ENCODE peak calls at places on chromosomes 12 and 14, in six cellular contexts. One of them, this sample, is unnamed.

GRCh38 chr14:91575469-91576208 is 65.5 kb upstream of the PPP4R3A start:
- DNase-seq in HFF-Myc: no peak
- DNase-seq in tibial nerve: no peak
- DNase-seq in astrocyte: no peak
- DNase-seq in mucosa of descending colon: peak; percentile 29
- DNase-seq in WTC11: no peak
- DNase-seq in this sample: no peak

GRCh38 chr14:88013750-88014349 is 8.9 kb downstream of the GPR65 start:
- DNase-seq in HFF-Myc: peak; percentile 37
- DNase-seq in tibial nerve: peak; percentile 77
- DNase-seq in astrocyte: peak; percentile 40
- DNase-seq in mucosa of descending colon: peak; percentile 79
- DNase-seq in WTC11: peak; percentile 67
- DNase-seq in this sample: peak; percentile 84

GRCh38 chr12:95721320-95721719 is 69.2 kb downstream of the NTN4 start:
- DNase-seq in HFF-Myc: no peak
- DNase-seq in tibial nerve: no peak
- DNase-seq in astrocyte: no peak
- DNase-seq in mucosa of descending colon: no peak
- DNase-seq in WTC11: no peak
- DNase-seq in this sample: no peak

GRCh38 chr12:38370311-38370710 is 53.7 kb downstream of the ALG10B start:
- DNase-seq in HFF-Myc: no peak
- DNase-seq in tibial nerve: no peak
- DNase-seq in astrocyte: no peak
- DNase-seq in mucosa of descending colon: no peak
- DNase-seq in WTC11: no peak
- DNase-seq in this sample: no peak

GRCh38 chr12:31853520-31853919 is 105.7 kb upstream of the RESF1 start:
- DNase-seq in HFF-Myc: no peak
- DNase-seq in tibial nerve: no peak
- DNase-seq in astrocyte: no peak
- DNase-seq in mucosa of descending colon: no peak
- DNase-seq in WTC11: no peak
- DNase-seq in this sample: peak; percentile 48

GRCh38 chr14:22390824-22391461 is 198.1 kb downstream of the DAD1 start:
- DNase-seq in HFF-Myc: no peak
- DNase-seq in tibial nerve: no peak
- DNase-seq in astrocyte: no peak
- DNase-seq in mucosa of descending colon: peak; percentile 21
- DNase-seq in WTC11: no peak
- DNase-seq in this sample: no peak

GRCh38 chr12:4814485-4814884 is 94.3 kb downstream of the GALNT8 start:
- DNase-seq in HFF-Myc: no peak
- DNase-seq in tibial nerve: no peak
- DNase-seq in astrocyte: no peak
- DNase-seq in mucosa of descending colon: no peak
- DNase-seq in WTC11: no peak
- DNase-seq in this sample: no peak

GRCh38 chr12:130434560-130434959 is 96.9 kb downstream of the PIWIL1 start:
- DNase-seq in HFF-Myc: no peak
- DNase-seq in tibial nerve: no peak
- DNase-seq in astrocyte: no peak
- DNase-seq in mucosa of descending colon: no peak
- DNase-seq in WTC11: no peak
- DNase-seq in this sample: no peak

GRCh38 chr12:106583578-106584103 is 837 bp downstream of the RFX4 start:
- DNase-seq in HFF-Myc: no peak
- DNase-seq in tibial nerve: no peak
- DNase-seq in astrocyte: no peak
- DNase-seq in mucosa of descending colon: no peak
- DNase-seq in WTC11: peak; percentile 64
- DNase-seq in this sample: peak; percentile 22

GRCh38 chr12:28933864-28934527 is 215.1 kb upstream of the FAR2 start:
- DNase-seq in HFF-Myc: no peak
- DNase-seq in tibial nerve: no peak
- DNase-seq in astrocyte: peak; percentile 82
- DNase-seq in mucosa of descending colon: no peak
- DNase-seq in WTC11: no peak
- DNase-seq in this sample: peak; percentile 11

GRCh38 chr12:52074656-52075408 is 4.7 kb upstream of the SMIM41 start:
- DNase-seq in HFF-Myc: no peak
- DNase-seq in tibial nerve: no peak
- DNase-seq in astrocyte: no peak
- DNase-seq in mucosa of descending colon: no peak
- DNase-seq in WTC11: no peak
- DNase-seq in this sample: no peak

GRCh38 chr12:65886996-65887395 is 62.7 kb downstream of the HMGA2 start:
- DNase-seq in HFF-Myc: no peak
- DNase-seq in tibial nerve: no peak
- DNase-seq in astrocyte: peak; percentile 51
- DNase-seq in mucosa of descending colon: no peak
- DNase-seq in WTC11: no peak
- DNase-seq in this sample: peak; percentile 71

GRCh38 chr12:6434205-6435180 is 10.3 kb upstream of the CD27 start:
- DNase-seq in HFF-Myc: no peak
- DNase-seq in tibial nerve: no peak
- DNase-seq in astrocyte: no peak
- DNase-seq in mucosa of descending colon: no peak
- DNase-seq in WTC11: no peak
- DNase-seq in this sample: no peak

GRCh38 chr12:102435827-102436436 is 44.4 kb downstream of the IGF1 start:
- DNase-seq in HFF-Myc: no peak
- DNase-seq in tibial nerve: no peak
- DNase-seq in astrocyte: no peak
- DNase-seq in mucosa of descending colon: no peak
- DNase-seq in WTC11: no peak
- DNase-seq in this sample: no peak

GRCh38 chr14:39417014-39417413 is 15.2 kb downstream of the FBXO33 start:
- DNase-seq in HFF-Myc: no peak
- DNase-seq in tibial nerve: no peak
- DNase-seq in astrocyte: no peak
- DNase-seq in mucosa of descending colon: no peak
- DNase-seq in WTC11: peak; percentile 55
- DNase-seq in this sample: peak; percentile 40
- TF ChIP-seq CTCF in HFF-Myc: peak; percentile 56
- TF ChIP-seq CTCF in tibial nerve: no peak
- TF ChIP-seq CTCF in astrocyte: peak; percentile 23
- TF ChIP-seq CTCF in mucosa of descending colon: no peak
- TF ChIP-seq CTCF in WTC11: peak; percentile 34
- TF ChIP-seq CTCF in this sample: peak; percentile 34

DNA sequence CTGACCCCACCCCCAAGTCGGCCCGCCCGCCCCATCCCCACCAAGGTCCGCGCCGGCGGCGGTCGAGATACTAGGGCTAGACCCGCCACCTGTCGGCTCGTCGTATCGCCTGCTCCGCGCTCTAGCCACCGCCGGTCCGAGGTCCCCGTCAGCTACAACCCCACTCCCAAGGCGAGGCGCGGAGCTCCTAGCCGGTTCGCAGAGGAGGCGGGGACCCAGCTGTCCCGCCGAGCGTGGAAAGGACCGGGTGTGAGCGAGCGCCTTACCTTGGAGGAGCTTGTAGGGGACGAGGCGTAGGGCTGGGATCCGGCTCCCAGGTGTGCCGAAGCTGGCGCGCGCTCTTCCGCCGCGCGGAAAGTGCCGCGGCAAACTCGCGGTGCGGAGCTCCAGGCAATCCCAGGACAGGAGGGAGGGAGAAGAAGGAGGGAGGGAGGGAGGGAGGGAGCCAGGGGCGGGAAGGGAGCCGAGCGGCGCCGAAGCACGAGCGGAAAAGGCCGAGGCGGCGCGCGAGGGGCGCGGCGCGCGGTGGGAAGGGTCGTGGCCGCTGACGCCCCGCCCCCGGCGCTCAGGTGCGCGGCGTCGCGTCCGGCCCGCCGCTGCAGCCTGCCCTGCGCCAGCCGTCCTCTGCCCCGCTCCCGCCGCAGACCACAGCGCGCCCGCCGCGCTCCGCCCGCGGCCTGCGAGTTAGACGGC is at the start of gene PAWR:
- DNase-seq in HFF-Myc: no peak
- DNase-seq in tibial nerve: peak; percentile 24
- DNase-seq in astrocyte: peak; percentile 49
- DNase-seq in mucosa of descending colon: peak; percentile 85
- DNase-seq in WTC11: peak; percentile 90
- DNase-seq in this sample: peak; percentile 69
- TF ChIP-seq CTCF in HFF-Myc: peak; percentile 8
- TF ChIP-seq CTCF in tibial nerve: peak; percentile 17
- TF ChIP-seq CTCF in astrocyte: no peak
- TF ChIP-seq CTCF in mucosa of descending colon: no peak
- TF ChIP-seq CTCF in WTC11: no peak
- TF ChIP-seq CTCF in this sample: no peak

DNA sequence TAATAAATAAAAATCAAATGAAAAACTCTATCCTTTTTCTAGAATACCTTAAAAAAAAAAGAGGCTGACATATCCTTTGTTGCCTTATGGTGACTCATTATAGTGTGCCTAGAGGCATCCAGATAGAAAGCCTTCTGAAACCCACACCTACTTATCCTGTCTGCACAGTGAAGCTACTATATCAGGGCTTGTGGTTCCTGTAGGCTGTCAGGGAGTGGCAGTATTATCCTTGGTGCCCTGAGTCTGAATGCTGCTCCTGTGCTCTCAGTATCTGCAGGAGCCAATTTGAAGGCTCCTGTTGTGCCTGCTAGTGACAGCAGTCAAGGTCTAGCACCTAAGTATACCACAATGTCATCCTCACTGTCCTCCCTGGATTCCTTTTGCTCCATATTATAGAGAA is 168.4 kb upstream of the AVPR1A start:
- DNase-seq in HFF-Myc: peak; percentile 25
- DNase-seq in tibial nerve: no peak
- DNase-seq in astrocyte: peak; percentile 13
- DNase-seq in mucosa of descending colon: no peak
- DNase-seq in WTC11: no peak
- DNase-seq in this sample: no peak
- TF ChIP-seq CTCF in HFF-Myc: no peak
- TF ChIP-seq CTCF in tibial nerve: no peak
- TF ChIP-seq CTCF in astrocyte: no peak
- TF ChIP-seq CTCF in mucosa of descending colon: no peak
- TF ChIP-seq CTCF in WTC11: no peak
- TF ChIP-seq CTCF in this sample: no peak

GRCh38 chr12:124827588-124828184 is 36.0 kb downstream of the SCARB1 start:
- DNase-seq in HFF-Myc: no peak
- DNase-seq in tibial nerve: no peak
- DNase-seq in astrocyte: no peak
- DNase-seq in mucosa of descending colon: no peak
- DNase-seq in WTC11: no peak
- DNase-seq in this sample: no peak

GRCh38 chr12:124828264-124829007 is 35.2 kb downstream of the SCARB1 start:
- DNase-seq in HFF-Myc: no peak
- DNase-seq in tibial nerve: no peak
- DNase-seq in astrocyte: peak; percentile 78
- DNase-seq in mucosa of descending colon: peak; percentile 78
- DNase-seq in WTC11: no peak
- DNase-seq in this sample: no peak

GRCh38 chr12:124830306-124830705 is 33.4 kb downstream of the SCARB1 start:
- DNase-seq in HFF-Myc: no peak
- DNase-seq in tibial nerve: no peak
- DNase-seq in astrocyte: no peak
- DNase-seq in mucosa of descending colon: no peak
- DNase-seq in WTC11: no peak
- DNase-seq in this sample: no peak

GRCh38 chr12:124829708-124830304 is 33.9 kb downstream of the SCARB1 start:
- DNase-seq in HFF-Myc: no peak
- DNase-seq in tibial nerve: no peak
- DNase-seq in astrocyte: no peak
- DNase-seq in mucosa of descending colon: no peak
- DNase-seq in WTC11: no peak
- DNase-seq in this sample: no peak

DNA sequence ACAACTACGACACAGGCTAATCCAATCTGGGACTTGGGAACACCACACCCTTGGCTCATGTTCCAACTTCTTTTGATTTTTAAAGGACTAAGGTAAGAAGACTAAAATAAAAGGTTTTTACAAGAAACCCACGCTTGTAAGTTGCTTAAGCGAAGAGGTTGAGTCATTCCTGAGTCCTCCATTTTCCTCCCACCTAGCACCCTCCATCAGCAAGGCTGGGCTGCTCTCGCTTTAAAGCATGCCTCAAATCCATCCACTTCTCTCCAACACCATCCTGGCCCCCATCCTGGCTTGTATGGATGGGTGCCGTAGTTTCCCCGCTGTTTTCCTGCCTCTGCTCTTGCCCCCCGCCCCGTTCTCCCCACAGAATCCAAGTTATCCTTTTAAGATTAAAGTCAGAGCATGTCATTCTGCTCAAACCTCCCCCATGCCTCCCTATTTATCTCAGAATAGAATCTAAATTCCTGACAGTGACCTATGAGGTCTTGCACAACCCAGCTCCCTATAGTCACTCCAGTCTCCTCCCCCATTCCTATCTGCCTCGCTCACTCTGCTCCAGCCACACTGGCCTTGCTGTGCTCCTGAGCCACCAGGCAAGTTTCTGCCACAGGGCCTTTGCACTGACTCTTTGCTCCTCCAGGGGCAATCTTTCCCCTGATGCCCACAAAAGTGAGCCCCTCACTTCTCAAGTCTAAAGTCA is 34.5 kb downstream of the SCARB1 start:
- DNase-seq in HFF-Myc: peak; percentile 70
- DNase-seq in tibial nerve: peak; percentile 28
- DNase-seq in astrocyte: peak; percentile 80
- DNase-seq in mucosa of descending colon: no peak
- DNase-seq in WTC11: no peak
- DNase-seq in this sample: peak; percentile 82
- TF ChIP-seq CTCF in HFF-Myc: peak; percentile 4
- TF ChIP-seq CTCF in tibial nerve: no peak
- TF ChIP-seq CTCF in astrocyte: no peak
- TF ChIP-seq CTCF in mucosa of descending colon: no peak
- TF ChIP-seq CTCF in WTC11: no peak
- TF ChIP-seq CTCF in this sample: no peak

GRCh38 chr12:59372971-59373370 is 222.9 kb upstream of the SLC16A7 start:
- DNase-seq in HFF-Myc: no peak
- DNase-seq in tibial nerve: no peak
- DNase-seq in astrocyte: peak; percentile 1
- DNase-seq in mucosa of descending colon: peak; percentile 24
- DNase-seq in WTC11: peak; percentile 44
- DNase-seq in this sample: no peak
- TF ChIP-seq CTCF in HFF-Myc: peak; percentile 44
- TF ChIP-seq CTCF in tibial nerve: no peak
- TF ChIP-seq CTCF in astrocyte: peak; percentile 22
- TF ChIP-seq CTCF in mucosa of descending colon: no peak
- TF ChIP-seq CTCF in WTC11: no peak
- TF ChIP-seq CTCF in this sample: no peak

GRCh38 chr12:85425926-85426325 is 145.9 kb downstream of the ALX1 start:
- DNase-seq in HFF-Myc: no peak
- DNase-seq in tibial nerve: no peak
- DNase-seq in astrocyte: no peak
- DNase-seq in mucosa of descending colon: no peak
- DNase-seq in WTC11: no peak
- DNase-seq in this sample: no peak

GRCh38 chr12:85425349-85425612 is 145.3 kb downstream of the ALX1 start:
- DNase-seq in HFF-Myc: no peak
- DNase-seq in tibial nerve: no peak
- DNase-seq in astrocyte: no peak
- DNase-seq in mucosa of descending colon: no peak
- DNase-seq in WTC11: no peak
- DNase-seq in this sample: no peak

GRCh38 chr12:85423947-85424346 is 143.9 kb downstream of the ALX1 start:
- DNase-seq in HFF-Myc: no peak
- DNase-seq in tibial nerve: no peak
- DNase-seq in astrocyte: no peak
- DNase-seq in mucosa of descending colon: no peak
- DNase-seq in WTC11: no peak
- DNase-seq in this sample: no peak

GRCh38 chr12:85422766-85423165 is 142.7 kb downstream of the ALX1 start:
- DNase-seq in HFF-Myc: no peak
- DNase-seq in tibial nerve: no peak
- DNase-seq in astrocyte: no peak
- DNase-seq in mucosa of descending colon: no peak
- DNase-seq in WTC11: no peak
- DNase-seq in this sample: no peak

GRCh38 chr12:85424581-85425348 is 144.7 kb downstream of the ALX1 start:
- DNase-seq in HFF-Myc: no peak
- DNase-seq in tibial nerve: peak; percentile 35
- DNase-seq in astrocyte: no peak
- DNase-seq in mucosa of descending colon: peak; percentile 84
- DNase-seq in WTC11: peak; percentile 28
- DNase-seq in this sample: peak; percentile 50
- TF ChIP-seq CTCF in HFF-Myc: peak; percentile 23
- TF ChIP-seq CTCF in tibial nerve: peak; percentile 27
- TF ChIP-seq CTCF in astrocyte: peak; percentile 28
- TF ChIP-seq CTCF in mucosa of descending colon: no peak
- TF ChIP-seq CTCF in WTC11: no peak
- TF ChIP-seq CTCF in this sample: peak; percentile 52